ENCODE peak calls at places on chromosomes 6 and 20, in seven cellular contexts. B is cardiac muscle cell, Q is tibial nerve, L is mammary epithelial cell, N is lung, G is IMR-90, I is A673. J is an unnamed sample.

GRCh38 chr6:3494391-3495100 is 37.7 kb upstream of the SLC22A23 start:
- DNase-seq in B (no peak), Q (no peak), L (no peak), N (no peak), G (no peak), I (no peak), J (no peak)

GRCh38 chr6:138979813-138980668 is 8.0 kb downstream of the REPS1 start:
- DNase-seq in B (no peak), Q (no peak), L (no peak), N (no peak), G (no peak), I (no peak), J (no peak)

GRCh38 chr20:625360-625932 is 15.3 kb upstream of the TCF15 start:
- DNase-seq in B (no peak), Q (no peak), L (no peak), N (no peak), G (no peak), I (no peak), J (no peak)

GRCh38 chr6:72418495-72418894 is 203.4 kb upstream of the KCNQ5 start:
- DNase-seq in B (no peak), Q (no peak), L (no peak), N (no peak), G (peak; percentile 89), I (peak; percentile 64), J (no peak)

GRCh38 chr6:159844737-159845645 is 44.9 kb downstream of the PNLDC1 start:
- DNase-seq in B (peak; percentile 28), Q (no peak), L (no peak), N (no peak), G (no peak), I (no peak), J (no peak)

GRCh38 chr20:38221041-38221589 is 39.4 kb downstream of the KIAA1755 start:
- DNase-seq in B (peak; percentile 85), Q (peak; percentile 58), L (peak; percentile 48), N (peak; percentile 62), G (peak; percentile 52), I (peak; percentile 77), J (peak; percentile 40)

GRCh38 chr6:3381233-3382065 is 75.4 kb downstream of the SLC22A23 start:
- DNase-seq in B (peak; percentile 27), Q (no peak), L (no peak), N (no peak), G (no peak), I (no peak), J (no peak)

GRCh38 chr6:34151321-34152041 is 5.6 kb upstream of the GRM4 start:
- DNase-seq in B (no peak), Q (no peak), L (no peak), N (no peak), G (no peak), I (no peak), J (no peak)

GRCh38 chr6:42279144-42279781 is 61.6 kb upstream of the MRPS10 start:
- DNase-seq in B (no peak), Q (no peak), L (peak; percentile 67), N (no peak), G (peak; percentile 71), I (no peak), J (no peak)

GRCh38 chr6:33147807-33148666 is 44.2 kb downstream of the COL11A2 start:
- DNase-seq in B (peak; percentile 49), Q (no peak), L (peak; percentile 17), N (no peak), G (peak; percentile 58), I (peak; percentile 64), J (no peak)

GRCh38 chr6:32092760-32093497 is 16.2 kb downstream of the TNXB start:
- DNase-seq in B (no peak), Q (no peak), L (no peak), N (no peak), G (peak; percentile 84), I (no peak), J (no peak)

GRCh38 chr6:81487489-81487888 is 265.0 kb downstream of the TENT5A start:
- DNase-seq in B (no peak), Q (peak; percentile 26), L (no peak), N (no peak), G (peak; percentile 62), I (no peak), J (no peak)

GRCh38 chr6:109322825-109323580 is 59.3 kb downstream of the CD164 start:
- DNase-seq in B (no peak), Q (no peak), L (peak; percentile 4), N (peak; percentile 45), G (no peak), I (no peak), J (no peak)

GRCh38 chr6:27816906-27817305 is 95.3 kb downstream of the OR2B2 start:
- DNase-seq in B (no peak), Q (no peak), L (no peak), N (no peak), G (no peak), I (no peak), J (no peak)

GRCh38 chr6:2687456-2687855 is 63.3 kb downstream of the MYLK4 start:
- DNase-seq in B (no peak), Q (no peak), L (peak; percentile 4), N (no peak), G (no peak), I (no peak), J (no peak)

GRCh38 chr6:99661870-99662269 is 55.2 kb downstream of the PRDM13 start:
- DNase-seq in B (no peak), Q (no peak), L (no peak), N (no peak), G (no peak), I (no peak), J (no peak)

GRCh38 chr6:117451607-117452164 is 25.9 kb upstream of the ROS1 start:
- DNase-seq in B (no peak), Q (no peak), L (peak; percentile 56), N (no peak), G (peak; percentile 43), I (peak; percentile 8), J (no peak)

GRCh38 chr6:11806561-11807317 is 28.1 kb upstream of the ADTRP start:
- DNase-seq in B (no peak), Q (no peak), L (peak; percentile 98), N (no peak), G (no peak), I (no peak), J (no peak)

GRCh38 chr6:158793432-158793831 is 25.7 kb downstream of the EZR start:
- DNase-seq in B (peak; percentile 37), Q (no peak), L (no peak), N (no peak), G (peak; percentile 65), I (peak; percentile 49), J (no peak)

GRCh38 chr6:46015119-46015968 is at the start of gene CLIC5:
- DNase-seq in B (peak; percentile 81), Q (no peak), L (no peak), N (peak; percentile 38), G (no peak), I (no peak), J (no peak)

GRCh38 chr6:2480267-2480966 is 235.0 kb upstream of the GMDS start:
- DNase-seq in B (no peak), Q (no peak), L (no peak), N (no peak), G (no peak), I (no peak), J (no peak)

GRCh38 chr20:62441986-62442539 is 14.7 kb upstream of the RBBP8NL start:
- DNase-seq in B (no peak), Q (no peak), L (no peak), N (no peak), G (no peak), I (no peak), J (no peak)
- H3K9me3 ChIP-seq in B (no peaks in the 10 kb centered on the region), Q (no peaks in the 10 kb centered on the region), L (no peaks in the 10 kb centered on the region), N (no peaks in the 10 kb centered on the region), G (peaks cover 2% of the 10 kb centered on the region), I (no peaks in the 10 kb centered on the region), J (no peaks in the 10 kb centered on the region)

GRCh38 chr6:111800468-111800760 is 72.8 kb downstream of the FYN start:
- DNase-seq in B (no peak), Q (no peak), L (no peak), N (no peak), G (no peak), I (no peak), J (no peak)

GRCh38 chr6:111799576-111800467 is 73.4 kb downstream of the FYN start:
- DNase-seq in B (no peak), Q (no peak), L (no peak), N (no peak), G (peak; percentile 36), I (no peak), J (no peak)

GRCh38 chr6:111800821-111801220 is 72.4 kb downstream of the FYN start:
- DNase-seq in B (no peak), Q (no peak), L (no peak), N (no peak), G (peak; percentile 53), I (no peak), J (no peak)

GRCh38 chr6:111796310-111796918 is 76.8 kb downstream of the FYN start:
- DNase-seq in B (no peak), Q (no peak), L (no peak), N (no peak), G (no peak), I (no peak), J (no peak)

GRCh38 chr6:111798281-111798725 is 74.9 kb downstream of the FYN start:
- DNase-seq in B (no peak), Q (no peak), L (no peak), N (no peak), G (no peak), I (no peak), J (no peak)
- H3K9me3 ChIP-seq in B (no peaks in the 10 kb centered on the region), Q (no peaks in the 10 kb centered on the region), L (no peaks in the 10 kb centered on the region), N (no peaks in the 10 kb centered on the region), G (no peaks in the 10 kb centered on the region), I (no peaks in the 10 kb centered on the region), J (no peaks in the 10 kb centered on the region)

DNA sequence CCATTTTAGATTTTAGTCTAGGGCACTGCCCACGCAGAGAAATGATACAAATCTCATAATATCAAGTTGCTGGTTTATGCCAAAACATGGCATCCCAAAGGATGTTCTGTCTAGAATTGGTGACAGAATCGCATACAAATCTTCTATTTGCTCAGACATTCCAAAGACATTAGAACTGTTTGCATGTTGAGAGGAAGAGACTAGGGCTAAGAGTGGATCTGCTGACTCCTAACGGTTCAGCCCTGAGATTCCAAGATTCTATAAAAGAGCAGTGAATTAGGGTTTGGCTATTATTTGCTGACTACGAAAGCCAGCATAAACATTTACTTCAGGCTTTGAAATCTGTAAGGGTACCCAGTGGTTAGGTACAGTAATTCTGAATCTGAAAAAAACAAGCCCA is 3.6 kb downstream of the EPB41L2 start:
- DNase-seq in B (no peak), Q (no peak), L (no peak), N (no peak), G (peak; percentile 73), I (no peak), J (no peak)
- H3K9me3 ChIP-seq in B (no peaks in the 10 kb centered on the region), Q (peaks cover 12% of the 10 kb centered on the region), L (peaks cover 15% of the 10 kb centered on the region), N (peaks cover 6% of the 10 kb centered on the region), G (peaks cover 14% of the 10 kb centered on the region), I (peaks cover 24% of the 10 kb centered on the region), J (peaks cover 5% of the 10 kb centered on the region)

DNA sequence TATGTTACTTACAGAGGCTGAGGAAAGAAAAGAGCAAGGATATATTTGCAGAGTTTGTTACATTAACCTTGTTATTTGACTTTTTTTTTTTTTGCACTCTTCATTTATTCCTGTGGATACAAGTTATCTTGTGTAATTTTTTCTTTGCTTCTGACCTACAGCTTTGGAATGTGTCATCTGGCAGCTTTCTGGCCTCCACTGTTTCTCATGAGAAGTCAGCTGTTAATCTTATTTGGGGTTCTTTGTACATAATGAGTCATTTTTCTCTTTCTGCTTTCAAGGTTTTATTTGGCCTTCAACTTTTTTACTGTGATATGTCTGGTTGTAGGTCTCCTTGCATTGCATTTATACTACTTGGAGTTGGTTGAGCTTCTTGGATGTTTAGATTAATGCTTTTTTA is 333.4 kb downstream of the SMOC2 start:
- DNase-seq in B (no peak), Q (no peak), L (no peak), N (no peak), G (no peak), I (no peak), J (no peak)
- H3K9me3 ChIP-seq in B (no peaks in the 10 kb centered on the region), Q (peaks cover 4% of the 10 kb centered on the region), L (peaks cover 6% of the 10 kb centered on the region), N (peaks cover 9% of the 10 kb centered on the region), G (peaks cover 18% of the 10 kb centered on the region), I (no peaks in the 10 kb centered on the region), J (no peaks in the 10 kb centered on the region)

GRCh38 chr20:61986762-61987321 is 78.8 kb downstream of the TAF4 start:
- DNase-seq in B (peak; percentile 21), Q (no peak), L (no peak), N (no peak), G (no peak), I (no peak), J (no peak)
- H3K9me3 ChIP-seq in B (no peaks in the 10 kb centered on the region), Q (peaks cover 5% of the 10 kb centered on the region), L (peaks cover 7% of the 10 kb centered on the region), N (peaks cover 9% of the 10 kb centered on the region), G (peaks cover 6% of the 10 kb centered on the region), I (peaks cover 6% of the 10 kb centered on the region), J (peaks cover 3% of the 10 kb centered on the region)

J was measured in T-helper 17 cell.